ENCODE peak calls at places on chromosomes 4 and X, in nine cellular contexts. E is AG04449, M is bronchial epithelial cell, O is PC-9, T is choroid plexus epithelial cell, R is GM23338, A is hepatocyte, D is progenitor cell of endocrine pancreas, X is H9. I is an unnamed sample.

GRCh38 chr4:10554694-10555093 is 97.5 kb upstream of the ZNF518B start:
- DNase-seq in R (peak), A (peak), T (peak), O (peak), E (no peak), M (peak), D (peak), X (peak), I (peak)

GRCh38 chr4:122503214-122503613 is 46.7 kb upstream of the IL2 start:
- DNase-seq in X (no peak), E (no peak), R (no peak), M (no peak), O (no peak), A (no peak), D (no peak), T (no peak), I (no peak)

GRCh38 chrX:40247848-40248622 is 150.3 kb upstream of the BCOR start:
- DNase-seq in T (no peak), R (no peak), O (no peak), A (no peak), M (no peak), E (no peak), D (no peak), X (no peak), I (no peak)

GRCh38 chr4:182863501-182863900 is 53.7 kb downstream of the DCTD start:
- DNase-seq in D (no peak), A (no peak), O (no peak), E (no peak), M (peak), T (no peak), R (no peak), X (peak), I (no peak)

GRCh38 chrX:45228126-45228525 is 27.4 kb upstream of the DIPK2B start:
- DNase-seq in M (no peak), T (no peak), R (no peak), A (no peak), O (no peak), E (no peak), X (no peak), D (no peak), I (no peak)

GRCh38 chr4:15118281-15118680 is 116.0 kb downstream of the CPEB2 start:
- DNase-seq in D (no peak), O (no peak), T (peak), A (peak), E (peak), M (no peak), R (no peak), X (no peak), I (no peak)

GRCh38 chrX:118823263-118824172 is at the start of gene ZCCHC12:
- DNase-seq in E (no peak), X (peak), O (no peak), M (peak), A (peak), D (peak), R (peak), T (peak), I (peak)

GRCh38 chr4:40228497-40229365 is 31.9 kb downstream of the RHOH start:
- DNase-seq in T (peak), O (no peak), R (peak), A (no peak), X (peak), D (no peak), M (no peak), E (no peak), I (no peak)

GRCh38 chr4:107778784-107779530 is 45.8 kb upstream of the SGMS2 start:
- DNase-seq in R (no peak), T (no peak), E (no peak), X (no peak), M (no peak), A (no peak), D (no peak), O (no peak), I (no peak)

GRCh38 chr4:95506264-95506663 is 42.5 kb downstream of the UNC5C start:
- DNase-seq in A (no peak), T (peak), X (no peak), R (no peak), M (peak), D (no peak), O (no peak), E (no peak), I (no peak)

GRCh38 chr4:20445933-20446723 is 194.4 kb downstream of the SLIT2 start:
- DNase-seq in O (no peak), E (no peak), M (no peak), D (no peak), T (no peak), R (no peak), X (no peak), A (no peak), I (no peak)

GRCh38 chrX:38055170-38055847 is 49.0 kb downstream of the SYTL5 start:
- DNase-seq in E (no peak), A (no peak), M (peak), X (no peak), D (no peak), O (no peak), R (no peak), T (peak), I (no peak)

GRCh38 chr4:124748965-124749364 is 36.4 kb upstream of the ANKRD50 start:
- DNase-seq in R (no peak), D (no peak), A (no peak), X (no peak), O (no peak), T (no peak), E (no peak), M (no peak), I (no peak)

GRCh38 chrX:26783512-26784225 is 567.7 kb downstream of the MAGEB5 start:
- DNase-seq in E (no peak), T (peak), A (peak), X (peak), O (no peak), M (peak), D (no peak), R (peak), I (peak)

GRCh38 chr4:75629239-75629638 is 1.1 kb downstream of the CDKL2 start:
- DNase-seq in O (no peak), R (no peak), M (no peak), X (no peak), A (no peak), E (no peak), D (no peak), T (no peak), I (no peak)

GRCh38 chrX:39930777-39931553 is 166.8 kb downstream of the BCOR start:
- DNase-seq in M (no peak), D (no peak), X (no peak), R (no peak), O (no peak), T (no peak), A (no peak), E (no peak), I (no peak)

GRCh38 chr4:169229571-169230028 is 41.2 kb downstream of the SH3RF1 start:
- DNase-seq in R (no peak), O (peak), X (no peak), E (peak), M (peak), A (peak), D (no peak), T (peak), I (no peak)

DNA sequence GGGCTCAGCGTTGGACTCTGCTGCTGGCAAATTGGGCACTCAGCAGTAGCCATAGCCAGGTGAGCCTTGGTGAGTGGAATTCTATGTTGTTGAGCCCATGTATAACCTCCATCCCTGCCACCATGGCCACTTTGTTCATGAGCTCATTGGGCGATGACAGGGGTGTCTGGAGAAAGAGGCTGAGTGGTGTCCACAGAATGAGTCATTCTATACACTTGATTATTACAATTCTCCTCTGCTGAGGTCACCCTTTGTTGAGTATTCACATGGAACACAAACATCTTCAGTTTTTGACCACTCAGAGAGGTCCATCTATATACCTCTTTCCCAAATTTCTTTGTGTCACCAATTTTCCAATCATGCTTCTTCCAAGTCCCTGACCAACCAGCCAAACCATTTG is 1341.7 kb downstream of the PCDH7 start:
- DNase-seq in R (no peak), M (peak), E (no peak), A (no peak), X (no peak), D (no peak), T (no peak), O (no peak), I (no peak)
- TF ChIP-seq CTCF in R (no peak), M (no peak), E (no peak), A (no peak), X (no peak), D (no peak), T (no peak), O (no peak), I (no peak)

GRCh38 chrX:85851418-85851817 is 195.9 kb downstream of the CHM start:
- DNase-seq in E (no peak), O (no peak), X (peak), T (peak), A (peak), D (peak), R (peak), M (peak), I (no peak)
- TF ChIP-seq CTCF in E (peak), O (peak), X (peak), T (peak), A (peak), D (peak), R (peak), M (peak), I (no peak)

GRCh38 chr4:143531773-143532491 is 18.4 kb downstream of the SMARCA5 start:
- DNase-seq in O (no peak), E (no peak), X (no peak), D (no peak), R (no peak), A (no peak), M (peak), T (peak), I (no peak)

DNA sequence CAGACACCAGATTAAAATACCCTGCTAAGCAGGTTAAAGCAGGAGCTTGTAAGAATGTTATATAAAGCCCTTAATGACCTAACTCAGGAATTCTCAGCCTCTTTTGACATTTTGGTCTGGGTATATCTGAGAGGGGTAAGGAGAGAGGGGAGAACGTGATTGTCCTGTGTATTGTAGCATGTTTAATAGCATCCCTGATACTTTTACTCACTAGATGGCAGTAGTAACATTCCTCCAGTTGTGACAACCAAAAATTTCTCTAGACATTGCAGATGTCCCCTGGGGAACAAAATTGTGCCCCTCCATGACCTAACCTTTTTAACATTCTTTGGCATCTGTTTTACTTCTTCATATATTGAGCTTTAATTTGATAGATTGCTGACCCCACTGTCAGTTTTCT is 17.9 kb downstream of the SMARCA5 start:
- DNase-seq in D (no peak), E (no peak), A (no peak), R (peak), O (no peak), M (peak), X (no peak), T (peak), I (peak)
- TF ChIP-seq CTCF in D (peak), E (peak), A (peak), R (peak), O (peak), M (peak), X (peak), T (peak), I (no peak)

GRCh38 chr4:186032259-186032658 is 36.7 kb upstream of the TLR3 start:
- DNase-seq in D (no peak), R (peak), X (no peak), A (peak), M (no peak), O (no peak), T (peak), E (no peak), I (no peak)
- TF ChIP-seq CTCF in D (peak), R (peak), X (peak), A (peak), M (peak), O (peak), T (peak), E (no peak), I (no peak)

GRCh38 chr4:42401171-42401570 is 3.9 kb downstream of the SHISA3 start:
- DNase-seq in E (no peak), X (no peak), O (no peak), M (peak), R (peak), A (peak), T (no peak), D (no peak), I (no peak)
- TF ChIP-seq CTCF in E (no peak), X (peak), O (no peak), M (peak), R (peak), A (peak), T (no peak), D (peak), I (no peak)

DNA sequence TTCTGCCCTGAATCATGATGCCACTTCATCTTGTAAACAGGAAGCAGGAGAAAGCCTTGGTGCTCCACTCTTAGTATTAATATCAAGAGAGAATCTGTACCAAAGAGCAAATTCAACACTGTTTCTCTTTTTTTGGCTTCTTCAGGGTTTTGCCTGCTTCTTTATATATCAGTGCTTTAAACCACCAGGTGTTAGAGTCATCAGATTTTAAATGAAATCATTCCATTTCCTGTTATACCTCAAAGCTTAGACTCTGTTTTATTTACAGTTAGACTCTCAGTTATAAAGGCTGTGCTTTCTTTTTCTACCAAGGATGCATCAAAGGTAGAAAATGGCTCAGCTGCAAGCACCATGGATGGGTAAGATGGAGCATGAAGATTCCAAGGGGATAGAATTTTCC is 350.9 kb downstream of the CAMK2D start:
- DNase-seq in R (no peak), E (no peak), T (no peak), M (no peak), A (no peak), D (no peak), X (no peak), O (no peak), I (no peak)
- TF ChIP-seq CTCF in R (no peak), E (no peak), T (no peak), M (no peak), A (no peak), D (no peak), X (no peak), O (no peak), I (no peak)

DNA sequence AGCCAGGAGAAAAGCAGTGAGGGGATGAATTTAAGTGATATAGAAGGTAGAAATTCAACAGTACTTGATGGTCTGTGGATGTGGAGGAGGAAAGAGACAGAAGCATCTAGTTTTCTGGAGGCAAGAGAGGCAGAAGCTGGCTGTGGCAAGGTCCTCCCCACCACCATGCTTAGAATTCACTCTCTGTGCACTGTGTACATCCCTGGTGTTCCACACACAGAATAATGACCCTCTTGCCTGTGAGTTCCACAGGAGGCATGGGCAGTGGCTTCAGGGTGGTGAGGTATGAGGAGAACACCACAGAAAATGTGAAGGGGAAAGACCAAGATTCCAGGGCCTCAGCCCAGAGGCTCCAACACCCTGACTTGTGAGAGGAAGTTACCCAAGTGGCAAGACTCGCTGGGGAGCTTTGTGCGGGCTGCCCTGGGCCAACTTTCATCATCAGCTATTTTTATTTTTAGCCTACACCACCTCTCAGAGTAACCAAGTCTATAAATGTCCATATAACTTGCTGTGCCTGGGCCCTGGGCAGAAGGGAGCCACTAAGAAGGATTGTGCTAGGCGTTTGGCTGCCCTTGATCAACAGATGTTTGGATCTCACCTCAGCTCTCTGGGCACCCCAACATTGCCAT is 7.8 kb upstream of the INTS6L start:
- DNase-seq in M (no peak), D (no peak), T (no peak), O (no peak), A (no peak), R (no peak), X (no peak), E (no peak), I (peak)
- TF ChIP-seq CTCF in M (no peak), D (no peak), T (no peak), O (no peak), A (no peak), R (no peak), X (no peak), E (no peak), I (no peak)